ENCODE peak calls at places on chromosomes 7 and 10, in six cellular contexts. D is RWPE1; T is stimulated activated CD4-positive, alpha-beta T cell treated with anti-CD3 and anti-CD28 coated beads, TNF-alpha, amount 100 ng/mL, for 4 hours; S is A172; Y is foreskin fibroblast; X is nephron progenitor cell. K is an unnamed sample.

GRCh38 chr7:132666076-132666775 is 90.0 kb upstream of the PLXNA4 start:
- DNase-seq in D (no peak), X (no peak), T (no peak), S (no peak), Y (peak), K (no peak)

GRCh38 chr7:76201732-76202665 is at the start of gene SRRM3:
- DNase-seq in X (peak), S (peak), Y (peak), D (peak), T (peak), K (peak)

GRCh38 chr7:151199196-151199874 is 11.0 kb downstream of the H2BK1 start:
- DNase-seq in D (no peak), S (no peak), X (no peak), Y (no peak), T (no peak), K (no peak)

GRCh38 chr7:109479388-109479787 is 909.7 kb downstream of the DNAJB9 start:
- DNase-seq in S (no peak), D (no peak), Y (no peak), X (no peak), T (no peak), K (no peak)

GRCh38 chr7:24576171-24577052 is 3.2 kb downstream of the PALS2 start:
- DNase-seq in T (no peak), X (peak), D (peak), Y (peak), S (peak), K (peak)

GRCh38 chr7:5423272-5423843 is at the start of gene TNRC18:
- DNase-seq in Y (no peak), S (no peak), X (peak), D (no peak), T (no peak), K (peak)

GRCh38 chr7:30093351-30094019 is 41.3 kb upstream of the MTURN start:
- DNase-seq in D (no peak), X (no peak), S (no peak), Y (no peak), T (no peak), K (no peak)

GRCh38 chr7:27091936-27092752 is 3.7 kb downstream of the HOXA1 start:
- DNase-seq in Y (no peak), D (no peak), S (no peak), X (peak), T (no peak), K (no peak)

GRCh38 chr10:103175580-103176285 is 17.3 kb downstream of the NT5C2 start:
- DNase-seq in T (no peak), D (no peak), S (no peak), Y (no peak), X (no peak), K (no peak)

GRCh38 chr10:103632247-103632642 is 138.7 kb downstream of the NEURL1 start:
- DNase-seq in D (no peak), X (no peak), Y (no peak), T (no peak), S (peak), K (no peak)